ENCODE peak calls at places on chromosomes 7 and 10, in four cellular contexts. T, C, Z and R are unnamed samples.

GRCh38 chr7:128217972-128218652 is 23.0 kb upstream of the LEP start:
- DNase-seq in T (no peak), C (no peak), Z (no peak), R (no peak)

GRCh38 chr7:147308539-147308938 is 1191.9 kb downstream of the CNTNAP2 start:
- DNase-seq in T (no peak), C (no peak), Z (no peak), R (no peak)

GRCh38 chr10:50286996-50287803 is 35.9 kb upstream of the ASAH2 start:
- DNase-seq in T (no peak), C (no peak), Z (no peak), R (no peak)

GRCh38 chr10:42553064-42553407 is 85.3 kb downstream of the ZNF33B start:
- DNase-seq in T (peak; percentile 17), C (no peak), Z (no peak), R (no peak)

GRCh38 chr7:21869785-21870402 is 75.8 kb downstream of the CDCA7L start:
- DNase-seq in T (no peak), C (no peak), Z (no peak), R (no peak)

GRCh38 chr7:125695631-125696030 is 766.0 kb upstream of the POT1 start:
- DNase-seq in T (no peak), C (no peak), Z (no peak), R (no peak)

GRCh38 chr7:3105856-3106255 is 62.2 kb upstream of the CARD11 start:
- DNase-seq in T (no peak), C (no peak), Z (no peak), R (no peak)

GRCh38 chr7:132004528-132004927 is 448.1 kb upstream of the PODXL start:
- DNase-seq in T (no peak), C (no peak), Z (no peak), R (no peak)

GRCh38 chr7:28172976-28173375 is 7.6 kb downstream of the JAZF1 start:
- DNase-seq in T (no peak), C (no peak), Z (no peak), R (no peak)

GRCh38 chr7:76257973-76258372 is 44.5 kb upstream of the HSPB1 start:
- DNase-seq in T (no peak), C (no peak), Z (no peak), R (no peak)

GRCh38 chr10:102287538-102287937 is 42.2 kb downstream of the GBF1 start:
- DNase-seq in T (no peak), C (no peak), Z (no peak), R (no peak)

GRCh38 chr10:63154546-63155387 is 21.6 kb downstream of the NRBF2 start:
- DNase-seq in T (no peak), C (no peak), Z (no peak), R (no peak)

GRCh38 chr7:128879939-128880746 is 17.5 kb downstream of the ATP6V1F start:
- DNase-seq in T (peak; percentile 74), C (peak; percentile 77), Z (no peak), R (peak; percentile 82)

GRCh38 chr7:67484244-67484751 is 487.7 kb downstream of the TYW1 start:
- DNase-seq in T (peak; percentile 63), C (peak; percentile 74), Z (no peak), R (no peak)

GRCh38 chr10:7625836-7626235 is 40.9 kb downstream of the ITIH5 start:
- DNase-seq in T (peak; percentile 30), C (no peak), Z (no peak), R (no peak)

GRCh38 chr7:43756368-43757072 is 2.0 kb upstream of the BLVRA start:
- DNase-seq in T (no peak), C (no peak), Z (no peak), R (no peak)

GRCh38 chr10:11793762-11794479 is 29.2 kb upstream of the PROSER2 start:
- DNase-seq in T (no peak), C (peak; percentile 98), Z (no peak), R (no peak)

GRCh38 chr10:119231654-119232053 is 24.3 kb downstream of the GRK5 start:
- DNase-seq in T (no peak), C (no peak), Z (no peak), R (no peak)

GRCh38 chr10:33163941-33164824 is 170.3 kb downstream of the NRP1 start:
- DNase-seq in T (no peak), C (no peak), Z (no peak), R (no peak)

GRCh38 chr10:72308320-72308987 is 34.7 kb downstream of the DDIT4 start:
- DNase-seq in T (peak; percentile 58), C (peak; percentile 74), Z (no peak), R (peak; percentile 71)

GRCh38 chr7:130880668-130881067 is 146.7 kb upstream of the KLF14 start:
- DNase-seq in T (no peak), C (no peak), Z (no peak), R (no peak)

GRCh38 chr7:44067064-44067951 is 1.9 kb upstream of the PGAM2 start:
- DNase-seq in T (no peak), C (no peak), Z (no peak), R (no peak)

GRCh38 chr10:26790596-26790995 is 70.2 kb downstream of the ABI1 start:
- DNase-seq in T (no peak), C (no peak), Z (no peak), R (no peak)

GRCh38 chr7:81594767-81595166 is 175.1 kb downstream of the HGF start:
- DNase-seq in T (no peak), C (no peak), Z (no peak), R (no peak)

GRCh38 chr10:79203833-79204232 is 135.1 kb downstream of the ZMIZ1 start:
- DNase-seq in T (no peak), C (no peak), Z (no peak), R (no peak)

GRCh38 chr10:133117688-133118071 is 30.0 kb downstream of the ADGRA1 start:
- DNase-seq in T (no peak), C (no peak), Z (no peak), R (no peak)
- H3K9me3 ChIP-seq in T (no peaks in the 10 kb centered on the region), C (peaks cover 23% of the 10 kb centered on the region), Z (no peaks in the 10 kb centered on the region), R (no peaks in the 10 kb centered on the region)

GRCh38 chr7:31137234-31137633 is 85.1 kb downstream of the ADCYAP1R1 start:
- DNase-seq in T (no peak), C (no peak), Z (no peak), R (no peak)
- H3K4me3 ChIP-seq in T (no peak overlapping the region), C (no peak overlapping the region), Z (no peak overlapping the region), R (no peak overlapping the region)

GRCh38 chr7:50229964-50230363 is 74.6 kb upstream of the IKZF1 start:
- DNase-seq in T (no peak), C (no peak), Z (no peak), R (no peak)

GRCh38 chr7:50227623-50228618 is 76.6 kb upstream of the IKZF1 start:
- DNase-seq in T (no peak), C (no peak), Z (no peak), R (no peak)

GRCh38 chr7:50226139-50226538 is 78.4 kb upstream of the IKZF1 start:
- DNase-seq in T (no peak), C (no peak), Z (no peak), R (no peak)

GRCh38 chr7:50221028-50221427 is 83.5 kb upstream of the IKZF1 start:
- DNase-seq in T (no peak), C (no peak), Z (no peak), R (no peak)

DNA sequence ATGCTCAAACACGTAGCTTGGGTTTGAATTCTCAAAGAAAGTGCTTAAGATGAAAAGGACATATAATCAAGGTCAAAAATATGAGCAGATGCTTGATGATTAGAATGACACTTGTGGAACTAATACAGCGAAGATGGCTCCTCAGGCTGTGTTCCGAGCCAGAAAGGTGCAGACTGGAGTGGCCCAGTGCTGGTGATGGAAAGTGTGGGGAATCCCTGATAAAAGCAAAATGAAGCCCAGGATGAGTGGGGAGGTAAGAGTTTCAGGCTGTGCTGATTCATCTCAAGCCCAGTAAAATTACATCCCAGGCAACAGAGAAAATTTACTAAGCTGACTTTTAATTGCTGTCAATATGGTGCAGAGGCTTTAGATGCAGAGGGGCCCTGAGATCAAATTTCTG is 77.8 kb upstream of the IKZF1 start:
- DNase-seq in T (no peak), C (no peak), Z (no peak), R (no peak)
- H3K9me3 ChIP-seq in T (no peaks in the 10 kb centered on the region), C (peaks cover 24% of the 10 kb centered on the region), Z (peaks cover 14% of the 10 kb centered on the region), R (peaks cover 24% of the 10 kb centered on the region)

DNA sequence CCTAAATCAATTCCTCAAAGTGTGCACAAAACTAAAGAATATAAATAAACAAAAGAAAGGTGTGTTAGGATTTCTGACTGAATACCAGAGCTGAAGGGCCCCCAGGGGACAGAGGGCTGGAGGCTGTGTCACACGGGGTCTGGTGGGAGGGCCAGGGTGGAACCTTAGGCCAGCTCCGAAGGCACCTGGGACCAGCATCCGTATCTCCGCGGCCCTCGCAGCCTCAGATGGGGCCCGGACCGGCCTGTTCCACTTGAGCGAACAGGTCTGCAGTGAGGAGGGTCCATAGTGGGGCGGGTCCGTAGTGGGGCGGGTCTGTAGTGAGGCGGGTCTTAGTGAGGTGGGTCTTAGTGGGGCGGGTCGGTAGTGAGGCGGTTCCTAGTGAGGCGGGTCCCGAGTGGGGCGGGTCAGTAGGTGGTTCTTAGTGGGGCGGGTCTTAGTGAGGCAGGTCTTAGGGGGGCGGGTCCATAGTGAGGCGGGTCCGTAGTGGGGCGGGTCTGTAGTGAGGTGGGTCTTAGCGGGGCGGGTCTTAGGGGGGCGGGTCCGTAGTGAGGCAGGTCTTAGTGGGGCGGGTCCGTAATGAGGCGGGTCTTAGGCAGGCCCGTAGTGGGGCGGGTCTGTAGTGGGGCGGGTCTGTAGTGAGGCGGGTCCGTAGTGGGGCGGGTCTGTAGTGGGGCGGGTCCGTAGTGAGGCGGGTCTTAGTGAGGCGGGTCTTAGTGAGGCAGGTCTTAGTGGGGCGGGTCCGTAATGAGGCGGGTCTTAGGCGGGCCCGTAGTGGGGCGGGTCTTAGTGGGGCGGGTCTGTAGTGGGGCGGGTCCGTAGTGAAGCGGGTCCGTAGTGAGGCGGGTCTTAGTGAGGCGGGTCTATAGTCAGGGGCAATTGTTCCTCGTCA is 15.1 kb downstream of the GPR146 start:
- DNase-seq in T (peak; percentile 72), C (peak; percentile 58), Z (no peak), R (peak; percentile 52)
- H3K4me3 ChIP-seq in T (no peak overlapping the region), C (no peak overlapping the region), Z (no peak overlapping the region), R (no peak overlapping the region)

GRCh38 chr10:86167762-86168128 is 198.8 kb downstream of the GRID1 start:
- DNase-seq in T (no peak), C (peak; percentile 14), Z (no peak), R (no peak)

GRCh38 chr10:86169506-86170254 is 196.9 kb downstream of the GRID1 start:
- DNase-seq in T (no peak), C (no peak), Z (no peak), R (no peak)

GRCh38 chr10:86170255-86171153 is 196.1 kb downstream of the GRID1 start:
- DNase-seq in T (no peak), C (peak; percentile 17), Z (no peak), R (no peak)

GRCh38 chr10:86168256-86168655 is 198.3 kb downstream of the GRID1 start:
- DNase-seq in T (no peak), C (peak; percentile 23), Z (no peak), R (peak; percentile 9)

DNA sequence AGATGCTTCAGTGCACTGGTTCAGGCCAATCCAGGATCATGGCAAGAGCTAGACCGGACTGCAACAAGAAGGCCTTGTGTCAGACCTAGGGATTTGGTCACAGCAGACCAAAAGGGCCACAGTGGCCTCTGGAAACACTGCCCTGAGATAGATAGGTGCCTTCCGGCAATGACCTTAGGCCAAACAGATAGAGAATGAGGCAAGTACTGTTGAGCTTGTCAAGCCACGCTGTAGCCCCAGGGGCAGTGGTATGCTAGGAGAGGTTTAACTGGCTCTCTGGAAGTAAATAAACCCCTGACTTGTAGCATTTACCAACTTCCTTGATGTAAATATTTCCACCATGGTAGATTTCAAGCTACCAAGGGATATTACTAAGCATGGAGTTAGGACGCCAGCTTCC is 197.5 kb downstream of the GRID1 start:
- DNase-seq in T (no peak), C (peak; percentile 15), Z (no peak), R (no peak)
- H3K9me3 ChIP-seq in T (no peaks in the 10 kb centered on the region), C (no peaks in the 10 kb centered on the region), Z (no peaks in the 10 kb centered on the region), R (no peaks in the 10 kb centered on the region)